ENCODE peak calls at places on chromosomes 2 and 18, in ten cellular contexts. P is IMR-90, B is bronchial epithelial cell, U is endothelial cell of umbilical vein, A is BE2C, X is tibial artery, H is esophagus squamous epithelium, Q is GM06990, W is HepG2, I is AG09309. L is an unnamed sample.

GRCh38 chr2:158570869-158571268 is 114.1 kb downstream of the PKP4 start:
- DNase-seq in P (no peak), B (no peak), U (no peak), A (no peak), X (no peak), H (no peak), Q (no peak), W (no peak), I (no peak), L (no peak)

GRCh38 chr2:19347619-19348562 is 10.5 kb downstream of the OSR1 start:
- DNase-seq in P (peak; percentile 98), B (peak; percentile 88), U (peak; percentile 98), A (peak; percentile 90), X (peak; percentile 98), H (peak; percentile 84), Q (peak; percentile 98), W (peak; percentile 92), I (peak; percentile 87), L (peak; percentile 99)

GRCh38 chr2:141555876-141556470 is 574.8 kb downstream of the LRP1B start:
- DNase-seq in P (no peak), B (no peak), U (no peak), A (no peak), X (no peak), H (no peak), Q (no peak), W (no peak), I (no peak), L (peak; percentile 11)

GRCh38 chr18:37654711-37655369 is 89.2 kb upstream of the CELF4 start:
- DNase-seq in P (no peak), B (no peak), U (no peak), A (no peak), X (no peak), H (no peak), Q (no peak), W (no peak), I (no peak), L (no peak)

GRCh38 chr2:30226144-30227032 is 4.9 kb upstream of the LBH start:
- DNase-seq in P (peak; percentile 72), B (no peak), U (no peak), A (no peak), X (no peak), H (no peak), Q (no peak), W (no peak), I (no peak), L (peak; percentile 19)

GRCh38 chr2:150977296-150977695 is 284.4 kb downstream of the RBM43 start:
- DNase-seq in P (no peak), B (peak; percentile 65), U (no peak), A (no peak), X (no peak), H (no peak), Q (no peak), W (no peak), I (no peak), L (no peak)

GRCh38 chr18:46009158-46009866 is 42.2 kb upstream of the EPG5 start:
- DNase-seq in P (no peak), B (no peak), U (no peak), A (no peak), X (no peak), H (no peak), Q (no peak), W (no peak), I (no peak), L (no peak)

GRCh38 chr2:239184179-239184578 is 216.6 kb downstream of the HDAC4 start:
- DNase-seq in P (no peak), B (no peak), U (no peak), A (no peak), X (no peak), H (no peak), Q (no peak), W (no peak), I (no peak), L (no peak)

GRCh38 chr2:107419191-107419590 is 407.5 kb upstream of the RGPD4 start:
- DNase-seq in P (no peak), B (no peak), U (no peak), A (no peak), X (no peak), H (no peak), Q (no peak), W (no peak), I (no peak), L (no peak)

GRCh38 chr2:148887349-148888002 is 12.4 kb downstream of the KIF5C start:
- DNase-seq in P (no peak), B (no peak), U (peak; percentile 13), A (no peak), X (no peak), H (no peak), Q (no peak), W (no peak), I (no peak), L (no peak)

GRCh38 chr2:181810823-181811695 is 80.5 kb upstream of the ITPRID2 start:
- DNase-seq in P (peak; percentile 93), B (peak; percentile 99), U (peak; percentile 99), A (no peak), X (no peak), H (no peak), Q (no peak), W (peak; percentile 74), I (peak; percentile 59), L (peak; percentile 86)

GRCh38 chr2:98508690-98509054 is 64.0 kb downstream of the INPP4A start:
- DNase-seq in P (peak; percentile 73), B (peak; percentile 92), U (no peak), A (no peak), X (peak; percentile 53), H (no peak), Q (no peak), W (no peak), I (no peak), L (peak; percentile 91)

GRCh38 chr2:527581-527980 is 149.6 kb downstream of the TMEM18 start:
- DNase-seq in P (no peak), B (no peak), U (no peak), A (no peak), X (no peak), H (no peak), Q (no peak), W (no peak), I (no peak), L (no peak)

GRCh38 chr2:240724431-240724830 is 32.8 kb downstream of the AQP12A start:
- DNase-seq in P (no peak), B (no peak), U (no peak), A (no peak), X (no peak), H (no peak), Q (no peak), W (no peak), I (no peak), L (no peak)

DNA sequence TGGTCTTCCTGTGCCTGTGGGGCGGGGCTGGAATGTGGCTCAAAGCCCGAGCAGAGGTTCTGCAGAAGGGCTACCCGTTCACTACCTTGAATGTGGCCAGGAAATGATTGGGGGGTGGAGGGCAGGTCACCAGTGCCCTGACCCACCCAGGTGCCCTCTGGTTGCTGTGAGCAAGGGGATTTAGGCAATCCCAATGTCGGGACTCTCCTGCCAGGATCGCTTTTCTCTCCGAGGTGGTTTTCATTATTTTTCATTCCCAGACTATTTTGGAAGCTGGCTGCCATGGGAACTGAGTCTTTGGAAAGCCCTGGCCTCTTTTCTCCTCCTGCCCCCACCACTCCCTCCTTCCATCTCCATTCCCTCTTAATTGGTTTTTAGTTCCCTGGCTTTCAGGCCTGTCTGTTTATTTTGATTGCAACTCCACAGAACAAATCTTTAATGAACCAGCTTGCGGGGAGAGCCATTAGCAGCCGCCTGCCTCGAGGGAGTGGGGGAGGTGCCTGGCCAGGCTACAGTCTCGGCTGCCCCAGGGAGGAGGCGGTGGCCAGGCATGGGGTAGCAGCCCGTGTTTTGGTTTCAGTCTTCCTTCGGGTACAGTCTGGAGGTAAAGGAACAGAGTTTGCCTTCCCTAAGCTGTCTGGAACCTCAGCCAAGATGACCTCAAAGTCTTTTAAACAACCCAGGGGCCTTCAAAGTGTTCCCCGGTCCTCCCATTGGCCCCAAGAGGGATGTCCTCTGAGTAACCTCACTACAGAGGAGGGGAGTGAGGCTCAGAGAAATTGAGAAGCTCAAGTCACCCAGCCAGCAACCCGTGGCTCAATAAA is 114.4 kb upstream of the HAAO start:
- DNase-seq in P (peak; percentile 27), B (no peak), U (peak; percentile 62), A (peak; percentile 91), X (peak; percentile 84), H (no peak), Q (no peak), W (no peak), I (no peak), L (peak; percentile 68)
- TF ChIP-seq CTCF in P (peak; percentile 2), B (no peak), U (no peak), A (no peak), X (peak; percentile 25), H (no peak), Q (no peak), W (no peak), I (no peak), L (no peak)

GRCh38 chr2:56184500-56184996 is 758 bp downstream of the CCDC85A start:
- DNase-seq in P (no peak), B (no peak), U (peak; percentile 46), A (no peak), X (no peak), H (no peak), Q (peak; percentile 36), W (no peak), I (no peak), L (no peak)
- H3K4me3 ChIP-seq in P (peak overlapping the region; percentile 31), B (peak overlapping the region; percentile 20), U (peak overlapping the region; percentile 84), A (no peak overlapping the region), X (peak overlapping the region; percentile 55), H (peak overlapping the region; percentile 74), Q (peak overlapping the region; percentile 45), W (no peak overlapping the region), I (peak overlapping the region; percentile 21), L (peak overlapping the region; percentile 67)

GRCh38 chr2:191713837-191714236 is 35.9 kb downstream of the NABP1 start:
- DNase-seq in P (no peak), B (no peak), U (no peak), A (peak; percentile 18), X (no peak), H (no peak), Q (no peak), W (peak; percentile 24), I (no peak), L (no peak)
- TF ChIP-seq CTCF in P (no peak), B (peak; percentile 38), U (peak; percentile 5), A (peak; percentile 41), X (no peak), H (no peak), Q (peak; percentile 30), W (peak; percentile 50), I (no peak), L (no peak)

GRCh38 chr2:48753228-48753627 is 2.3 kb downstream of the LHCGR start:
- DNase-seq in P (no peak), B (no peak), U (no peak), A (no peak), X (no peak), H (no peak), Q (peak; percentile 29), W (no peak), I (no peak), L (no peak)

GRCh38 chr2:48754874-48755273 is 650 bp downstream of the LHCGR start:
- DNase-seq in P (no peak), B (no peak), U (no peak), A (no peak), X (no peak), H (no peak), Q (no peak), W (no peak), I (no peak), L (no peak)

GRCh38 chr2:48759682-48760081 is 4.2 kb upstream of the LHCGR start:
- DNase-seq in P (no peak), B (no peak), U (no peak), A (no peak), X (no peak), H (no peak), Q (no peak), W (no peak), I (no peak), L (no peak)

GRCh38 chr2:48756289-48756688 is 765 bp upstream of the LHCGR start:
- DNase-seq in P (no peak), B (no peak), U (no peak), A (no peak), X (no peak), H (no peak), Q (no peak), W (no peak), I (no peak), L (no peak)

GRCh38 chr2:48755473-48755872 is at the start of gene LHCGR:
- DNase-seq in P (no peak), B (no peak), U (no peak), A (no peak), X (no peak), H (no peak), Q (no peak), W (no peak), I (no peak), L (no peak)
- H3K4me3 ChIP-seq in P (peak within 1 kb of the TSS; percentile 33), B (no peak within 1 kb of the TSS), U (no peak within 1 kb of the TSS), A (no peak within 1 kb of the TSS), X (no peak within 1 kb of the TSS), H (peak within 1 kb of the TSS; percentile 54), Q (no peak within 1 kb of the TSS), W (no peak within 1 kb of the TSS), I (no peak within 1 kb of the TSS), L (no peak within 1 kb of the TSS)

L was measured in fibroblast of villous mesenchyme.